ENCODE peak calls at places on chromosome 11, in nine cellular contexts. Z is cardiac muscle cell; P is HTR-8/SVneo; O is activated T-helper 2 cell treated with anti-CD3 and anti-CD28 coated beads, Interferon-gamma antibody, Interleukin-2, Interleukin-4, amounts not matched to agents 10 μg/mL and 5 μg/mL and 100 μg/mL, durations not matched to agents 14 hours and 24 hours and 36 hours; C is ACHN; D is MM.1S; L is iPS-NIHi11; B is stimulated activated CD4-positive, alpha-beta T cell treated with anti-CD3 and anti-CD28 coated beads, TNF-alpha, amount 100 ng/mL, for 4 hours; J is stimulated activated effector memory CD8-positive, alpha-beta T cell treated with anti-CD3 and anti-CD28 coated beads, Interleukin-12 subunit alpha, Interleukin-12 subunit beta, amount 100 ng/mL, for 72 hours. Y is an unnamed sample.

GRCh38 chr11:68127791-68128681 is 6.8 kb upstream of the CHKA start:
- DNase-seq in J (no peak), C (peak; percentile 70), P (no peak), Z (peak; percentile 91), B (no peak), D (no peak), O (no peak), L (peak; percentile 95), Y (no peak)

GRCh38 chr11:1923201-1923956 is 3.9 kb downstream of the TNNT3 start:
- DNase-seq in B (no peak), O (no peak), D (no peak), L (no peak), C (no peak), Z (no peak), P (no peak), J (no peak), Y (no peak)

GRCh38 chr11:129992161-129992944 is 10.3 kb downstream of the PRDM10 start:
- DNase-seq in B (no peak), P (no peak), C (peak; percentile 55), Z (peak; percentile 22), L (peak; percentile 69), J (no peak), O (no peak), D (no peak), Y (peak; percentile 45)

GRCh38 chr11:66784575-66784974 is 55.6 kb upstream of the SPTBN2 start:
- DNase-seq in O (no peak), D (no peak), B (no peak), P (no peak), J (no peak), L (no peak), Z (peak; percentile 2), C (no peak), Y (no peak)

GRCh38 chr11:120784566-120785251 is 239.2 kb upstream of the TBCEL start:
- DNase-seq in J (no peak), C (no peak), Z (no peak), D (no peak), P (no peak), O (no peak), B (no peak), L (no peak), Y (no peak)

GRCh38 chr11:110337570-110338193 is 41.3 kb upstream of the RDX start:
- DNase-seq in B (no peak), Z (peak; percentile 39), J (no peak), D (no peak), O (no peak), C (peak; percentile 35), L (no peak), P (no peak), Y (no peak)

GRCh38 chr11:120170741-120171261 is 32.9 kb upstream of the TRIM29 start:
- DNase-seq in O (peak; percentile 7), C (no peak), B (no peak), L (no peak), Z (no peak), D (no peak), J (no peak), P (no peak), Y (no peak)

GRCh38 chr11:590997-591396 is 14.7 kb downstream of the PHRF1 start:
- DNase-seq in B (no peak), D (no peak), L (no peak), O (no peak), J (no peak), C (no peak), P (no peak), Z (no peak), Y (no peak)

GRCh38 chr11:100821198-100821597 is 134.1 kb downstream of the ARHGAP42 start:
- DNase-seq in B (no peak), C (no peak), D (no peak), O (no peak), P (no peak), J (no peak), L (no peak), Z (peak; percentile 57), Y (no peak)

GRCh38 chr11:62004473-62004872 is 37.0 kb upstream of the FTH1 start:
- DNase-seq in P (peak; percentile 50), O (no peak), D (no peak), L (no peak), B (no peak), J (no peak), C (no peak), Z (peak; percentile 97), Y (peak; percentile 18)

GRCh38 chr11:88454881-88455280 is 117.3 kb upstream of the CTSC start:
- DNase-seq in P (no peak), D (peak; percentile 78), L (no peak), C (no peak), B (no peak), O (no peak), J (no peak), Z (no peak), Y (peak; percentile 11)

GRCh38 chr11:1057806-1058205 is 16.9 kb upstream of the MUC2 start:
- DNase-seq in D (no peak), C (no peak), J (no peak), B (no peak), O (no peak), P (no peak), Z (no peak), L (no peak), Y (no peak)

Y was measured in RPMI8226.